ENCODE peak calls at places on chromosomes 5 and 9, in seven cellular contexts. J, R, Y, S, H, Q and F are unnamed samples.

GRCh38 chr5:167593706-167594105 is 697.7 kb upstream of the WWC1 start:
- DNase-seq in Y (no peak), J (no peak), H (no peak), R (no peak), S (no peak), Q (no peak), F (no peak)

GRCh38 chr9:120626512-120626911 is 46.5 kb upstream of the CDK5RAP2 start:
- DNase-seq in R (no peak), H (no peak), Y (no peak), S (no peak), Q (no peak), J (no peak), F (no peak)

GRCh38 chr5:72654231-72654630 is 147.0 kb upstream of the ZNF366 start:
- DNase-seq in Y (peak), Q (no peak), R (no peak), J (no peak), S (no peak), H (no peak), F (no peak)

GRCh38 chr9:108057421-108058136 is 568.0 kb upstream of the KLF4 start:
- DNase-seq in S (no peak), Q (no peak), J (no peak), H (no peak), R (no peak), Y (no peak), F (no peak)

GRCh38 chr5:143187495-143187894 is 216.0 kb downstream of the NR3C1 start:
- DNase-seq in R (no peak), S (no peak), Q (no peak), H (no peak), J (no peak), Y (no peak), F (no peak)

GRCh38 chr9:91178281-91179236 is 183.2 kb downstream of the AUH start:
- DNase-seq in H (no peak), S (no peak), J (peak), R (no peak), Q (no peak), Y (no peak), F (no peak)

GRCh38 chr5:147509710-147510651 is at the start of gene DPYSL3:
- DNase-seq in Y (peak), S (no peak), J (peak), R (no peak), H (no peak), Q (no peak), F (no peak)

GRCh38 chr9:1018121-1018520 is 32.0 kb upstream of the DMRT2 start:
- DNase-seq in Q (no peak), R (peak), S (peak), Y (no peak), H (no peak), J (peak), F (no peak)

GRCh38 chr5:178078197-178078995 is 34.9 kb upstream of the N4BP3 start:
- DNase-seq in Y (no peak), H (no peak), R (no peak), Q (no peak), S (no peak), J (no peak), F (no peak)

GRCh38 chr5:110159202-110159601 is 469.5 kb downstream of the MAN2A1 start:
- DNase-seq in Y (no peak), Q (no peak), R (no peak), J (no peak), H (no peak), S (no peak), F (no peak)

GRCh38 chr9:127915325-127915752 is 1.5 kb downstream of the ST6GALNAC4 start:
- DNase-seq in R (no peak), Q (no peak), H (no peak), J (no peak), S (no peak), Y (peak), F (no peak)

GRCh38 chr9:1978941-1979340 is 36.2 kb upstream of the SMARCA2 start:
- DNase-seq in H (no peak), Y (peak), S (peak), R (no peak), J (no peak), Q (no peak), F (no peak)

GRCh38 chr5:167296680-167297079 is 994.8 kb upstream of the WWC1 start:
- DNase-seq in S (no peak), J (no peak), R (no peak), H (no peak), Q (no peak), Y (no peak), F (no peak)

GRCh38 chr9:20408513-20408912 is 213.8 kb downstream of the MLLT3 start:
- DNase-seq in R (no peak), Q (no peak), S (no peak), Y (no peak), J (no peak), H (no peak), F (no peak)

GRCh38 chr5:169602535-169602934 is 19.0 kb downstream of the SPDL1 start:
- DNase-seq in Y (no peak), J (no peak), Q (no peak), H (no peak), R (no peak), S (no peak), F (no peak)

GRCh38 chr5:38453506-38453905 is 102.9 kb downstream of the LIFR start:
- DNase-seq in Y (no peak), R (no peak), Q (no peak), S (no peak), H (peak), J (no peak), F (peak)

GRCh38 chr9:104986096-104986495 is 58.1 kb upstream of the ABCA1 start:
- DNase-seq in R (no peak), J (no peak), Y (no peak), Q (no peak), H (no peak), S (no peak), F (no peak)

GRCh38 chr5:180914646-180915045 is 15.7 kb downstream of the BTNL8 start:
- DNase-seq in J (no peak), S (no peak), H (no peak), Y (no peak), Q (no peak), R (no peak), F (no peak)

GRCh38 chr5:113283558-113283957 is 151.2 kb downstream of the TSSK1B start:
- DNase-seq in H (no peak), Q (no peak), Y (no peak), R (no peak), S (no peak), J (no peak), F (no peak)

GRCh38 chr5:76290321-76290757 is 112.7 kb upstream of the IQGAP2 start:
- DNase-seq in Y (no peak), Q (no peak), S (no peak), R (no peak), J (no peak), H (no peak), F (no peak)

GRCh38 chr9:5336683-5337082 is 3.0 kb downstream of the RLN1 start:
- DNase-seq in J (no peak), S (no peak), Y (no peak), Q (no peak), H (no peak), R (no peak), F (no peak)

GRCh38 chr9:111925017-111925770 is 28.6 kb downstream of the UGCG start:
- DNase-seq in J (no peak), S (no peak), Q (no peak), Y (no peak), R (no peak), H (no peak), F (no peak)

GRCh38 chr5:79636981-79637733 is 24.9 kb downstream of the TENT2 start:
- DNase-seq in Q (no peak), S (no peak), J (no peak), H (no peak), R (no peak), Y (no peak), F (no peak)

GRCh38 chr5:141514330-141515111 is 25.6 kb downstream of the PCDHGC5 start:
- DNase-seq in J (no peak), R (no peak), H (no peak), Y (no peak), S (no peak), Q (no peak), F (no peak)

GRCh38 chr9:37465249-37466036 is at the start of gene ZBTB5:
- DNase-seq in H (peak), Y (peak), S (peak), Q (peak), J (peak), R (peak), F (peak)

GRCh38 chr5:15598294-15598902 is 98.4 kb downstream of the FBXL7 start:
- DNase-seq in Q (no peak), R (peak), Y (no peak), J (peak), H (no peak), S (peak), F (no peak)

GRCh38 chr5:137757634-137758033 is 3.5 kb upstream of the HNRNPA0 start:
- DNase-seq in Y (no peak), R (no peak), S (no peak), Q (no peak), J (no peak), H (no peak), F (no peak)

GRCh38 chr9:92737611-92738299 is 26.9 kb downstream of the BICD2 start:
- DNase-seq in Y (no peak), R (no peak), H (no peak), J (no peak), S (no peak), Q (no peak), F (no peak)

GRCh38 chr9:93218161-93218560 is 34.2 kb downstream of the WNK2 start:
- DNase-seq in J (no peak), Y (no peak), Q (no peak), S (no peak), H (no peak), R (no peak), F (no peak)

GRCh38 chr5:151244210-151244609 is 8.8 kb upstream of the GM2A start:
- DNase-seq in S (no peak), Y (no peak), Q (no peak), R (no peak), H (no peak), J (no peak), F (no peak)

GRCh38 chr5:123125953-123126352 is 36.9 kb downstream of the PRDM6 start:
- DNase-seq in Y (no peak), S (no peak), H (no peak), J (no peak), Q (no peak), R (peak), F (no peak)

GRCh38 chr9:13673348-13673747 is 393.9 kb upstream of the MPDZ start:
- DNase-seq in R (no peak), S (no peak), Y (no peak), J (no peak), Q (no peak), H (no peak), F (no peak)

GRCh38 chr9:13675638-13676000 is 396.1 kb upstream of the MPDZ start:
- DNase-seq in H (no peak), Q (no peak), Y (no peak), S (no peak), J (no peak), R (no peak), F (no peak)

GRCh38 chr9:13674926-13675637 is 395.6 kb upstream of the MPDZ start:
- DNase-seq in H (no peak), Y (no peak), R (no peak), J (no peak), S (no peak), Q (no peak), F (no peak)
- TF ChIP-seq TAF1 in H (no peak), Y (no peak), R (no peak), J (no peak), S (no peak), Q (no peak), F (no peak)

GRCh38 chr5:140107312-140108092 is 6.4 kb upstream of the PURA start:
- DNase-seq in J (peak), S (peak), Y (peak), R (peak), Q (peak), H (peak), F (peak)

GRCh38 chr5:140109050-140109817 is 4.7 kb upstream of the PURA start:
- DNase-seq in R (peak), Q (no peak), S (no peak), H (no peak), J (no peak), Y (no peak), F (no peak)

GRCh38 chr5:140106805-140107311 is 7.1 kb upstream of the PURA start:
- DNase-seq in J (no peak), Q (no peak), R (no peak), S (no peak), H (no peak), Y (no peak), F (no peak)

GRCh38 chr5:140109818-140110733 is 3.8 kb upstream of the PURA start:
- DNase-seq in R (no peak), Q (no peak), H (no peak), J (no peak), Y (no peak), S (no peak), F (no peak)

GRCh38 chr5:140108093-140109049 is 5.5 kb upstream of the PURA start:
- DNase-seq in R (peak), Y (peak), S (no peak), J (peak), H (no peak), Q (peak), F (no peak)
- TF ChIP-seq TAF1 in R (no peak), Y (no peak), S (no peak), J (no peak), H (no peak), Q (no peak), F (no peak)

GRCh38 chr5:24385070-24385469 is 259.7 kb downstream of the CDH10 start:
- DNase-seq in J (no peak), R (no peak), Y (no peak), S (no peak), Q (no peak), H (no peak), F (no peak)
- TF ChIP-seq TAF1 in J (no peak), R (no peak), Y (no peak), S (no peak), Q (no peak), H (no peak), F (no peak)

GRCh38 chr9:134058716-134059115 is 9.1 kb downstream of the BRD3 start:
- DNase-seq in S (no peak), Y (peak), R (no peak), H (no peak), Q (peak), J (peak), F (peak)

GRCh38 chr9:134057751-134058701 is 9.8 kb downstream of the BRD3 start:
- DNase-seq in H (no peak), R (no peak), Y (no peak), J (peak), Q (peak), S (peak), F (peak)

GRCh38 chr9:134059661-134060395 is 8.0 kb downstream of the BRD3 start:
- DNase-seq in H (peak), Q (peak), R (no peak), S (no peak), Y (peak), J (peak), F (peak)

GRCh38 chr9:134060546-134060945 is 7.3 kb downstream of the BRD3 start:
- DNase-seq in Q (no peak), S (no peak), H (no peak), Y (peak), J (peak), R (no peak), F (peak)

DNA sequence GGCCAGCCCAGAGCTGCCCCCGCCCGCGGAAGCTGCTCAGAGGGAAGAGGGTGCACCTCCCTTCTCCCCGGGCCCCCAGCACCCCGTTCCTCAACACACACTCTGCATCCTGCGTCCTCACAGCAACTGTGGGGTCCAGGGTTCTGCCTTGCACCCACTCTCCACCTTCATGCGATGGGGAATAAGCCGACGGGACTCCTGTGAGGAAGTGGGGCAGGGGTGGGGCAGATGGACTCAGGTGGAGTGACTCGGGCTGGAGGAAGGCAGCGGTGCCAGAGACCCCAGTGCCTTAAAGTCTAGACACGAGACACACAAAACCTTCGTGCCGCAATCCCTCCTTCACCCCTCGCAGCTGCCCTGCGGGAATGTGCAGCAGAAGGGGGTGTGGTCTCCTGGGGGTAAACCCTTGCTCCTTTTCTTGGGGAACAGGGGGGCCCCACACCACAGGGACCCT is 8.6 kb downstream of the BRD3 start:
- DNase-seq in Q (peak), R (no peak), H (no peak), S (no peak), Y (peak), J (peak), F (no peak)
- TF ChIP-seq TAF1 in Q (no peak), R (no peak), H (no peak), S (no peak), Y (no peak), J (no peak), F (no peak)

GRCh38 chr9:125902865-125903512 is 155.8 kb downstream of the PBX3 start:
- DNase-seq in R (no peak), H (no peak), S (no peak), Y (no peak), J (no peak), Q (no peak), F (no peak)
- TF ChIP-seq TAF1 in R (no peak), H (no peak), S (no peak), Y (no peak), J (no peak), Q (no peak), F (no peak)

GRCh38 chr9:118987167-118987566 is 382.1 kb downstream of the BRINP1 start:
- DNase-seq in R (no peak), S (no peak), H (no peak), Q (no peak), Y (no peak), J (no peak), F (no peak)

GRCh38 chr9:118992813-118993747 is 376.2 kb downstream of the BRINP1 start:
- DNase-seq in Y (no peak), Q (no peak), J (no peak), R (no peak), S (no peak), H (no peak), F (no peak)

GRCh38 chr9:118985851-118986250 is 383.4 kb downstream of the BRINP1 start:
- DNase-seq in Y (peak), S (no peak), H (no peak), Q (no peak), R (no peak), J (no peak), F (no peak)

GRCh38 chr9:118991366-118992285 is 377.6 kb downstream of the BRINP1 start:
- DNase-seq in J (no peak), S (no peak), R (no peak), Y (no peak), H (no peak), Q (no peak), F (no peak)

DNA sequence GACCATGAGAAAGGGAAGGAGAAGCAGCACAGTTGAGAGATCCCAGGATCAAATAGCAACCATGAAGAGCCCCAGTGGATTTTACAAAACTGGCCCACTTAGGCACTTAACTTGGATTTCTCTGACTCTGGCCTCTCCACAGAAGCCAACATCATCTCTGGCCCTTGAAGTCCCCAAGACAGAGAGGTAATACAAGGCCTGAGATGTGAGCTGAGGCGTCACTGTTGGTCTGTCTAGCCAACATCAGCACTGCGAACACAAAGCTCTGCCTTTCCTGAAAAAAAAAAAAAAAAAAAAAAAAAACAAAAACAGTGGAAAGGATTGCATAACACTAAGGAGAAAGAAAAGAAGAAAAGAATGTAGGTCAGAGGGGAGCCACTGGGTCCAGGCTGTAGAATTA is 378.3 kb downstream of the BRINP1 start:
- DNase-seq in R (no peak), H (no peak), Q (no peak), S (no peak), J (no peak), Y (no peak), F (no peak)
- TF ChIP-seq TAF1 in R (no peak), H (no peak), Q (no peak), S (no peak), J (no peak), Y (no peak), F (no peak)

DNA sequence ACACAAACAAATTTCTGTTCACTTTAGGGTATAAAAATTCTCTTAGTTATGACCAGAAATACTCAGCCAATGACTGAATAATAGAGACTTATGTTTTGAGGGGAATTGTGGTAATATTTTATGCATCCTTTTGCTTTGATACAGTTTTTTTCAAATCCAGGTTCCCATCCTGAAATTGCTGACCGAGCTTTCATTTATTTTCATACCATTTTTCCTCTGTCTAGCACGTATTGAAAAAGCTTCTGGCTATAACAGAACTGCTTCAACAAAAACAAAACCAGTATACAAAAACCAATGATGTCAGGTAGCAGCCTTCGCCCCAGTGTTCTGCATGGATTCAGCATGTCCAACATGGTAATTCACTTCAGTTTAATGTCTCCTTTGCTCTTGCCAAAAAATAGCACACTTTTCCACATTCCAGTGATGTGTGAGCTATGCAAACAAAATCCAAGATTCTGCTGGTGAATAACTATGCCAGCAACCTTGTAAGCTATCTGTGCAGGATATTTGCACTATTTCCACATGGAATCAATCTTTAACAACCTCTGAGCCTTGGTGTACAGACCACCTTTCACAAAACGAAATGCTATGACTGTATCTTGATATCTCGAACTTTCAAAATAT is 22.0 kb downstream of the CCNH start:
- DNase-seq in H (no peak), J (no peak), S (no peak), Q (no peak), R (no peak), Y (no peak), F (no peak)
- TF ChIP-seq TAF1 in H (no peak), J (no peak), S (no peak), Q (no peak), R (no peak), Y (no peak), F (no peak)